ENCODE peak calls at places on chromosomes 3 and 15, in six cellular contexts. O is ascending aorta; L is CD8-positive, alpha-beta memory T cell; B is cardiac muscle cell; K is adrenal gland; R is Peyer's patch. S is an unnamed sample.

GRCh38 chr15:87866961-87867360 is 389.6 kb downstream of the NTRK3 start:
- DNase-seq in O (no peak), L (no peak), B (no peak), K (no peak), R (no peak), S (no peak)

GRCh38 chr3:185813691-185814215 is 11.1 kb downstream of the IGF2BP2 start:
- DNase-seq in O (no peak), L (no peak), B (peak), K (no peak), R (no peak), S (no peak)

GRCh38 chr3:10356461-10356897 is 35.6 kb upstream of the SEC13 start:
- DNase-seq in O (no peak), L (no peak), B (no peak), K (no peak), R (no peak), S (no peak)

GRCh38 chr3:193744822-193745684 is 152.0 kb downstream of the OPA1 start:
- DNase-seq in O (no peak), L (no peak), B (peak), K (no peak), R (no peak), S (no peak)

GRCh38 chr3:159266779-159267178 is 464.9 kb downstream of the MFSD1 start:
- DNase-seq in O (no peak), L (no peak), B (peak), K (no peak), R (no peak), S (no peak)

GRCh38 chr3:25273582-25274171 is 154.4 kb upstream of the RARB start:
- DNase-seq in O (no peak), L (no peak), B (no peak), K (no peak), R (no peak), S (no peak)

GRCh38 chr3:86865506-86865905 is 125.4 kb downstream of the VGLL3 start:
- DNase-seq in O (no peak), L (no peak), B (peak), K (no peak), R (no peak), S (no peak)

GRCh38 chr3:24496529-24497482 is 2.2 kb upstream of the THRB start:
- DNase-seq in O (peak), L (no peak), B (peak), K (peak), R (peak), S (peak)

GRCh38 chr15:31216210-31216911 is 110.3 kb upstream of the KLF13 start:
- DNase-seq in O (peak), L (no peak), B (peak), K (peak), R (peak), S (peak)

GRCh38 chr15:84731774-84732173 is 15.8 kb upstream of the SEC11A start:
- DNase-seq in O (no peak), L (no peak), B (peak), K (no peak), R (no peak), S (no peak)

GRCh38 chr15:71496336-71496955 is 313.9 kb upstream of the NR2E3 start:
- DNase-seq in O (no peak), L (no peak), B (peak), K (no peak), R (no peak), S (no peak)

GRCh38 chr3:12508316-12508715 is 24.0 kb downstream of the TSEN2 start:
- DNase-seq in O (peak), L (no peak), B (peak), K (peak), R (no peak), S (no peak)

GRCh38 chr3:161104561-161105551 is at the start of gene B3GALNT1:
- DNase-seq in O (no peak), L (peak), B (peak), K (peak), R (peak), S (peak)

GRCh38 chr3:64578797-64579196 is 109.0 kb downstream of the ADAMTS9 start:
- DNase-seq in O (no peak), L (no peak), B (peak), K (no peak), R (no peak), S (no peak)

GRCh38 chr3:132661120-132661519 is 991 bp downstream of the UBA5 start:
- DNase-seq in O (no peak), L (no peak), B (no peak), K (no peak), R (no peak), S (no peak)

GRCh38 chr3:49924683-49925082 is 4.9 kb downstream of the MON1A start:
- DNase-seq in O (no peak), L (no peak), B (peak), K (no peak), R (no peak), S (no peak)

GRCh38 chr15:69802432-69802831 is 295.3 kb downstream of the TLE3 start:
- DNase-seq in O (no peak), L (no peak), B (no peak), K (no peak), R (no peak), S (peak)

GRCh38 chr15:69806287-69806915 is 291.3 kb downstream of the TLE3 start:
- DNase-seq in O (no peak), L (peak), B (no peak), K (no peak), R (no peak), S (no peak)

GRCh38 chr15:69807752-69808151 is 290.0 kb downstream of the TLE3 start:
- DNase-seq in O (no peak), L (no peak), B (peak), K (peak), R (no peak), S (no peak)

GRCh38 chr15:69805248-69805953 is 292.3 kb downstream of the TLE3 start:
- DNase-seq in O (no peak), L (no peak), B (no peak), K (no peak), R (no peak), S (no peak)

GRCh38 chr15:69804786-69805185 is 292.9 kb downstream of the TLE3 start:
- DNase-seq in O (no peak), L (no peak), B (no peak), K (no peak), R (no peak), S (no peak)
- H3K27ac ChIP-seq in O (no peak), L (no peak), B (no peak), K (no peak), R (no peak), S (no peak)

GRCh38 chr3:196633658-196634151 is 5.8 kb upstream of the NRROS start:
- DNase-seq in O (no peak), L (no peak), B (no peak), K (no peak), R (no peak), S (no peak)
- H3K27ac ChIP-seq in O (peak), L (peak), B (no peak), K (peak), R (peak), S (peak)

GRCh38 chr3:99702953-99703352 is 64.6 kb downstream of the COL8A1 start:
- DNase-seq in O (no peak), L (no peak), B (no peak), K (no peak), R (no peak), S (no peak)

GRCh38 chr3:99706410-99706809 is 68.0 kb downstream of the COL8A1 start:
- DNase-seq in O (no peak), L (no peak), B (peak), K (no peak), R (no peak), S (no peak)

GRCh38 chr3:99700637-99701268 is 62.4 kb downstream of the COL8A1 start:
- DNase-seq in O (no peak), L (no peak), B (peak), K (no peak), R (no peak), S (no peak)

GRCh38 chr3:99704417-99704816 is 66.0 kb downstream of the COL8A1 start:
- DNase-seq in O (no peak), L (no peak), B (no peak), K (no peak), R (no peak), S (no peak)

GRCh38 chr3:99703535-99703934 is 65.1 kb downstream of the COL8A1 start:
- DNase-seq in O (no peak), L (no peak), B (no peak), K (no peak), R (no peak), S (no peak)
- H3K27ac ChIP-seq in O (peak), L (no peak), B (no peak), K (no peak), R (no peak), S (no peak)

DNA sequence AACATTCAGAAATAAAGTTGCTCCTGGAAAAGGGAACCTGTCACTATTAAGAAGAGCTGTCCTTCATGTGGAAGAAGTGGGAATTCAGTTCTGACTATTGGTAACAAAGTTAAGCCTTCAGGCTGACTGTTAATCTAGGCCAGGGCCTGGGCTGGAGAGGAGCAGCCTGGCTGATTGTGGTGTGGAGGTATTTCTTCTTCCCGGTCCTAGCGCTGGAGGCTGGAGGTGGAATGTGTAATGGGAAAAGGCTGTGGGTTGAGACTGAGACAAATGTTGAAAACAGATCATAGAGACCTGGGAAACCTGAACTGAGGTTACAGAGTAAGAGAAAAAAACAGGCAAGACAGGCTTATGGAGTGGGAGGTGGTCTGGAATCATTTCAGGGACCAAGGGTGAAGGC is 23.8 kb upstream of the SH3BP5 start:
- DNase-seq in O (no peak), L (no peak), B (no peak), K (no peak), R (no peak), S (no peak)
- H3K27ac ChIP-seq in O (no peak), L (no peak), B (no peak), K (no peak), R (no peak), S (no peak)

GRCh38 chr15:49423021-49423420 is at the start of gene FGF7:
- DNase-seq in O (no peak), L (no peak), B (peak), K (no peak), R (no peak), S (no peak)
- H3K27ac ChIP-seq in O (no peak), L (no peak), B (peak), K (no peak), R (peak), S (peak)

DNA sequence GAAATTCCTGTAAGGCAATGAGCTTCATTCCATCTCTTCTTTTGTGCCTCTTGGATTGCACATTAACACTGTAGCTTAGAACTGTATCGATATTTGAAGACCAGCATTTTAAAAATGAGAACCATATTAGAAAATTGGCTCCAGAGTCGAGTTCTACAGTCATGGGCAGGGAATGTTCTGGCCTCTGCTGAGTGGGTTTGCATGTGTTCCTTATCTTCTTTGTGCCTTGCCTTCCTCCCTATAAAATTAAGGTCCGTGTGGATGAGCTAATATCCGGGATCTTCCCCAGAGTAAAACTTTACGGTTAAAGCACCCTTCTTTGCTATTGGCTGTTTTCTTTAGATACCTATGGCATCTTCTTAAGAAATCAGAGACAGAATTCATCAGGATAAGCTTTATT is 77.3 kb upstream of the PLCL2 start:
- DNase-seq in O (no peak), L (no peak), B (peak), K (no peak), R (no peak), S (no peak)
- H3K27ac ChIP-seq in O (no peak), L (no peak), B (no peak), K (no peak), R (no peak), S (no peak)

DNA sequence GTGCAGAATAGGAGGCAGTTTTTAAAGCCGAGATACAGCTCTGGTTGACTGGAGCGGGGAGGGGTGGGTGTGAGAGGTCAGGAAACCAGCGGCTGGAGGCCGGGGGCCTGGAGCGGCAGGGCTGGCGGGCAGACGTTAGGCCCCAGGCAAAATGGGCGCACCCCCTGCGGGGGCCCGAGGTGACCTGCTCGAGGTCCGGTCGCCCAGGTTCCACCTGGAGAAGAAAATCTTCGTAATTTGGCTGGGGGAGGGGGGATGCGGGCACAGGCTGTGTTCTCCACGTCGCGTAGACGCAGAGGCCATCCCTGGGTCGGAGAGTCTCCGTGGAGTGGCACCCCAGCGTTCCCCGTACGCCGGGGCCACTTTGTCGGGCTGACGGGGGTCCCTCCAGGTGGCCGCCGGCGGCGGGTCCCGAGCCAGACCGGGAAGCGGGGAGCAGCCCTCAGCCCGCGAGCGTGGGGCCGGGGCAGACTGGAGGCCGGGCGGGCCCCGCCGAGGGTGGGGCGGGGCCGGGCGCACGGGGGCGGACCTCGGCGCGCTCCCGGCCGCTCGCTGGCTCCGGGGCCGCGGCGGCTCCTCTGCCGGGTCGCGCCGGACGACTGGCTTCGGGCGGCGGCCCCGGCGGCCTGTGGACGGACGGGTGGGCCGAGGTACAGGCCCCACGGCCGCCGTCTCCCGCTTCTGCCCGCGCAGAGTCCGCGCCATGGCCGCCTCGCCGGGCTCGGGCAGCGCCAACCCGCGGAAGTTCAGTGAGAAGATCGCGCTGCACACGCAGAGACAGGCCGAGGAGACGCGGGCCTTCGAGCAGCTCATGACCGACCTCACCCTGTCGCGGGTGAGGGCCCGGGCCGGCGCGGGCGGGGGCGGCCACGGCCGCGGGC is at the start of gene CRTC3:
- DNase-seq in O (no peak), L (peak), B (peak), K (peak), R (peak), S (peak)
- H3K27ac ChIP-seq in O (peak), L (peak), B (peak), K (peak), R (peak), S (peak)

GRCh38 chr15:62462721-62463120 is 297.6 kb upstream of the C2CD4B start:
- DNase-seq in O (no peak), L (no peak), B (no peak), K (no peak), R (no peak), S (no peak)
- H3K27ac ChIP-seq in O (peak), L (no peak), B (no peak), K (no peak), R (peak), S (no peak)